ENCODE peak calls at places on chromosome 10, in ten cellular contexts. D is dorsolateral prefrontal cortex; T is AG10803; U is hippocampal formation; S is activated T-helper 1 cell treated with anti-CD3 and anti-CD28 coated beads, Interleukin-12 subunit alpha, Interleukin-12 subunit beta, Interleukin-2, Interleukin-4 antibody, amounts not matched to agents 30 ng/mL and 10 ng/mL and 1 ng/mL, durations not matched to agents 14 hours and 24 hours and 36 hours; A is CD4-positive, alpha-beta T cell; E is EL; V is neural progenitor cell; J is NCI-H2029; H is central memory CD4-positive, alpha-beta T cell. R is an unnamed sample.

GRCh38 chr10:78171633-78172032 is 138.0 kb downstream of the RPS24 start:
- DNase-seq in D (no peak), T (no peak), U (no peak), S (no peak), A (no peak), E (no peak), V (no peak), J (no peak), H (no peak), R (no peak)

GRCh38 chr10:89773081-89773480 is 71.7 kb downstream of the KIF20B start:
- DNase-seq in D (no peak), T (no peak), U (peak; percentile 1), S (no peak), A (no peak), E (no peak), V (no peak), J (no peak), H (no peak), R (no peak)

GRCh38 chr10:8365935-8366911 is 311.7 kb downstream of the GATA3 start:
- DNase-seq in D (no peak), T (no peak), U (no peak), S (no peak), A (peak; percentile 27), E (peak; percentile 47), V (no peak), J (no peak), H (peak; percentile 61), R (no peak)

GRCh38 chr10:112361951-112362770 is 11.8 kb upstream of the ACSL5 start:
- DNase-seq in D (peak; percentile 12), T (peak; percentile 84), U (no peak), S (no peak), A (no peak), E (peak; percentile 77), V (no peak), J (peak; percentile 42), H (no peak), R (peak; percentile 37)

GRCh38 chr10:121526801-121527221 is 71.4 kb downstream of the FGFR2 start:
- DNase-seq in D (no peak), T (no peak), U (no peak), S (no peak), A (no peak), E (no peak), V (peak; percentile 86), J (no peak), H (no peak), R (no peak)

GRCh38 chr10:128018236-128018635 is 108.0 kb downstream of the MKI67 start:
- DNase-seq in D (peak; percentile 34), T (peak; percentile 8), U (no peak), S (no peak), A (no peak), E (no peak), V (no peak), J (no peak), H (no peak), R (no peak)

GRCh38 chr10:30182191-30183075 is 123.0 kb upstream of the JCAD start:
- DNase-seq in D (no peak), T (peak; percentile 97), U (no peak), S (no peak), A (no peak), E (peak; percentile 94), V (no peak), J (no peak), H (no peak), R (peak; percentile 85)

GRCh38 chr10:32417906-32418547 is 27.9 kb upstream of the CCDC7 start:
- DNase-seq in D (no peak), T (peak; percentile 96), U (peak; percentile 75), S (no peak), A (no peak), E (peak; percentile 26), V (no peak), J (no peak), H (no peak), R (peak; percentile 37)

GRCh38 chr10:108911814-108912541 is 1011.3 kb downstream of the XPNPEP1 start:
- DNase-seq in D (peak; percentile 62), T (peak; percentile 59), U (peak; percentile 15), S (no peak), A (no peak), E (peak; percentile 65), V (peak; percentile 93), J (no peak), H (no peak), R (peak; percentile 78)

GRCh38 chr10:132859084-132859855 is 73.3 kb upstream of the NKX6-2 start:
- DNase-seq in D (no peak), T (no peak), U (no peak), S (no peak), A (no peak), E (no peak), V (no peak), J (no peak), H (no peak), R (no peak)

GRCh38 chr10:110792476-110792875 is 79.3 kb upstream of the PDCD4 start:
- DNase-seq in D (no peak), T (no peak), U (no peak), S (no peak), A (no peak), E (no peak), V (no peak), J (no peak), H (no peak), R (no peak)

GRCh38 chr10:22420787-22421517 is 75.7 kb downstream of the SPAG6 start:
- DNase-seq in D (no peak), T (peak; percentile 42), U (no peak), S (no peak), A (no peak), E (no peak), V (no peak), J (no peak), H (peak; percentile 31), R (no peak)

GRCh38 chr10:108782411-108782810 is 1140.9 kb downstream of the XPNPEP1 start:
- DNase-seq in D (no peak), T (peak; percentile 28), U (no peak), S (no peak), A (no peak), E (peak; percentile 46), V (no peak), J (no peak), H (no peak), R (no peak)

GRCh38 chr10:48306870-48307531 is 524 bp downstream of the MAPK8 start:
- DNase-seq in D (peak; percentile 64), T (peak; percentile 48), U (no peak), S (peak; percentile 65), A (peak; percentile 66), E (peak; percentile 52), V (peak; percentile 72), J (no peak), H (no peak), R (peak; percentile 82)

GRCh38 chr10:19702215-19702614 is 114.0 kb upstream of the PLXDC2 start:
- DNase-seq in D (no peak), T (peak; percentile 35), U (no peak), S (no peak), A (no peak), E (peak; percentile 67), V (no peak), J (no peak), H (no peak), R (peak; percentile 15)

GRCh38 chr10:70849582-70850016 is 33.9 kb downstream of the SGPL1 start:
- DNase-seq in D (no peak), T (peak; percentile 89), U (no peak), S (no peak), A (no peak), E (peak; percentile 91), V (no peak), J (no peak), H (no peak), R (peak; percentile 55)

GRCh38 chr10:69963835-69964710 is 88.6 kb upstream of the MACROH2A2 start:
- DNase-seq in D (no peak), T (no peak), U (no peak), S (no peak), A (no peak), E (no peak), V (no peak), J (no peak), H (no peak), R (peak; percentile 1)

GRCh38 chr10:100658269-100658668 is 87.1 kb upstream of the PAX2 start:
- DNase-seq in D (no peak), T (no peak), U (no peak), S (no peak), A (no peak), E (no peak), V (no peak), J (no peak), H (no peak), R (no peak)

GRCh38 chr10:116014859-116015258 is 258.1 kb downstream of the GFRA1 start:
- DNase-seq in D (no peak), T (no peak), U (no peak), S (no peak), A (no peak), E (no peak), V (no peak), J (no peak), H (no peak), R (no peak)

GRCh38 chr10:1158066-1158465 is 101.9 kb downstream of the WDR37 start:
- DNase-seq in D (no peak), T (no peak), U (no peak), S (no peak), A (no peak), E (no peak), V (no peak), J (no peak), H (no peak), R (no peak)

GRCh38 chr10:70536196-70536920 is 57.8 kb downstream of the PALD1 start:
- DNase-seq in D (no peak), T (no peak), U (no peak), S (no peak), A (no peak), E (no peak), V (peak; percentile 80), J (no peak), H (no peak), R (no peak)

GRCh38 chr10:115129752-115130151 is 36.6 kb downstream of the ATRNL1 start:
- DNase-seq in D (no peak), T (peak; percentile 36), U (peak; percentile 69), S (no peak), A (no peak), E (peak; percentile 28), V (peak; percentile 30), J (no peak), H (no peak), R (peak; percentile 4)

GRCh38 chr10:2978574-2979266 is 88.6 kb upstream of the PFKP start:
- DNase-seq in D (no peak), T (no peak), U (no peak), S (no peak), A (no peak), E (no peak), V (no peak), J (no peak), H (no peak), R (no peak)

GRCh38 chr10:35595106-35595505 is 10.0 kb upstream of the GJD4 start:
- DNase-seq in D (no peak), T (no peak), U (no peak), S (no peak), A (no peak), E (no peak), V (no peak), J (no peak), H (no peak), R (no peak)

GRCh38 chr10:35367991-35368390 is 31.7 kb downstream of the CCNY start:
- DNase-seq in D (no peak), T (no peak), U (no peak), S (no peak), A (no peak), E (no peak), V (no peak), J (no peak), H (no peak), R (no peak)

GRCh38 chr10:9296206-9296605 is 1241.7 kb downstream of the GATA3 start:
- DNase-seq in D (no peak), T (peak; percentile 34), U (no peak), S (no peak), A (no peak), E (peak; percentile 19), V (no peak), J (no peak), H (no peak), R (no peak)

GRCh38 chr10:114234132-114234531 is 4.9 kb upstream of the VWA2 start:
- DNase-seq in D (no peak), T (no peak), U (no peak), S (no peak), A (no peak), E (no peak), V (no peak), J (no peak), H (no peak), R (no peak)

GRCh38 chr10:99429521-99430095 is 816 bp downstream of the GOT1 start:
- DNase-seq in D (no peak), T (no peak), U (no peak), S (no peak), A (no peak), E (no peak), V (no peak), J (no peak), H (no peak), R (no peak)

R was measured in AG08396.